ENCODE peak calls at places on chromosomes 12 and 14, in ten cellular contexts. T is sigmoid colon, M is A549, V is ovary, S is esophagus muscularis mucosa, A is upper lobe of left lung, N is tibial nerve, L is suprapubic skin, C is stomach, E is K562. J is an unnamed sample.

GRCh38 chr14:35878272-35879140 is 52.4 kb downstream of the BRMS1L start:
- DNase-seq in S (no peak), T (no peak), A (peak; percentile 36), N (peak; percentile 29), E (no peak), V (peak; percentile 31), L (no peak), M (peak; percentile 41), C (peak; percentile 34), J (peak; percentile 37)

GRCh38 chr12:107468182-107468581 is 217.4 kb upstream of the PWP1 start:
- DNase-seq in A (peak; percentile 26), C (no peak), S (no peak), L (no peak), N (no peak), E (no peak), M (no peak), V (no peak), T (no peak), J (no peak)

GRCh38 chr14:42665083-42665482 is 1058.4 kb downstream of the LRFN5 start:
- DNase-seq in S (no peak), E (no peak), N (no peak), V (no peak), M (no peak), A (no peak), C (no peak), L (no peak), T (no peak), J (no peak)

GRCh38 chr12:48053883-48054282 is 49.6 kb upstream of the COL2A1 start:
- DNase-seq in N (no peak), L (no peak), V (no peak), S (no peak), M (no peak), C (no peak), T (no peak), A (no peak), E (no peak), J (no peak)

GRCh38 chr12:27462851-27463250 is 16.3 kb downstream of the SMCO2 start:
- DNase-seq in A (no peak), N (no peak), E (no peak), T (peak; percentile 71), S (no peak), L (no peak), M (no peak), C (no peak), V (peak; percentile 41), J (no peak)

GRCh38 chr12:118981285-118982201 is at the start of gene SRRM4:
- DNase-seq in L (no peak), S (no peak), C (peak; percentile 28), V (no peak), M (no peak), A (no peak), T (no peak), E (peak; percentile 49), N (no peak), J (no peak)

GRCh38 chr14:61260939-61261776 is 20.0 kb downstream of the TMEM30B start:
- DNase-seq in C (no peak), L (no peak), M (no peak), V (no peak), N (no peak), A (no peak), E (no peak), S (no peak), T (no peak), J (no peak)

GRCh38 chr12:32891526-32891925 is 5.1 kb downstream of the PKP2 start:
- DNase-seq in A (no peak), N (no peak), E (no peak), C (no peak), M (no peak), S (no peak), L (no peak), T (no peak), V (no peak), J (no peak)

GRCh38 chr12:123971449-123971769 is 1.2 kb downstream of the CCDC92 start:
- DNase-seq in T (no peak), A (no peak), C (no peak), M (no peak), V (no peak), N (no peak), E (no peak), S (no peak), L (no peak), J (no peak)

GRCh38 chr12:123976227-123976826 is 3.3 kb downstream of the ZNF664 start:
- DNase-seq in N (no peak), L (no peak), T (no peak), E (no peak), M (no peak), V (no peak), A (no peak), C (no peak), S (no peak), J (no peak)

GRCh38 chr12:123973552-123974341 is 732 bp downstream of the ZNF664 start:
- DNase-seq in M (peak; percentile 40), S (peak; percentile 92), A (peak; percentile 48), V (peak; percentile 74), L (peak; percentile 82), E (no peak), C (peak; percentile 52), N (no peak), T (peak; percentile 71), J (peak; percentile 55)

GRCh38 chr12:123971770-123972447 is 722 bp downstream of the CCDC92 start:
- DNase-seq in S (peak; percentile 74), M (peak; percentile 52), C (peak; percentile 38), A (no peak), V (peak; percentile 34), N (peak; percentile 24), L (no peak), E (peak; percentile 27), T (peak; percentile 71), J (peak; percentile 49)

GRCh38 chr12:123972448-123973401 is at the start of the genes CCDC92 and ZNF664:
- DNase-seq in V (peak; percentile 96), L (peak; percentile 87), T (peak; percentile 95), N (peak; percentile 76), A (peak; percentile 94), M (peak; percentile 96), S (peak; percentile 95), E (peak; percentile 99), C (peak; percentile 95), J (peak; percentile 96)
- TF ChIP-seq POLR2A in V (peak; percentile 39), L (peak; percentile 71), T (no peak), N (peak; percentile 38), A (no peak), M (peak; percentile 90), S (no peak), E (no peak), C (peak; percentile 26), J (peak; percentile 59)

GRCh38 chr14:57487771-57488170 is 5.9 kb downstream of the CCDC198 start:
- DNase-seq in E (no peak), M (no peak), V (no peak), N (no peak), T (no peak), A (no peak), S (no peak), C (no peak), L (no peak), J (no peak)
- TF ChIP-seq EP300 in E (no peak), M (no peak), V (no peak), N (no peak), T (no peak), A (no peak), S (no peak), C (no peak), L (no peak), J (no peak)

GRCh38 chr14:20628063-20628854 is 13.2 kb downstream of the OR6S1 start:
- DNase-seq in A (no peak), V (no peak), M (no peak), T (no peak), C (no peak), E (no peak), L (no peak), N (no peak), S (no peak), J (no peak)

GRCh38 chr14:20630340-20631022 is 11.0 kb downstream of the OR6S1 start:
- DNase-seq in S (no peak), T (no peak), A (no peak), V (peak; percentile 42), N (no peak), M (peak; percentile 49), C (no peak), L (no peak), E (peak; percentile 21), J (peak; percentile 45)

GRCh38 chr14:20626274-20626673 is 15.2 kb downstream of the OR6S1 start:
- DNase-seq in T (no peak), E (no peak), S (no peak), L (no peak), M (no peak), N (no peak), A (no peak), V (no peak), C (no peak), J (no peak)

GRCh38 chr14:20624495-20625070 is 16.9 kb downstream of the OR6S1 start:
- DNase-seq in V (peak; percentile 46), C (peak; percentile 75), M (peak; percentile 75), L (peak; percentile 87), S (no peak), A (peak; percentile 89), N (peak; percentile 45), T (peak; percentile 81), E (peak; percentile 51), J (peak; percentile 82)

DNA sequence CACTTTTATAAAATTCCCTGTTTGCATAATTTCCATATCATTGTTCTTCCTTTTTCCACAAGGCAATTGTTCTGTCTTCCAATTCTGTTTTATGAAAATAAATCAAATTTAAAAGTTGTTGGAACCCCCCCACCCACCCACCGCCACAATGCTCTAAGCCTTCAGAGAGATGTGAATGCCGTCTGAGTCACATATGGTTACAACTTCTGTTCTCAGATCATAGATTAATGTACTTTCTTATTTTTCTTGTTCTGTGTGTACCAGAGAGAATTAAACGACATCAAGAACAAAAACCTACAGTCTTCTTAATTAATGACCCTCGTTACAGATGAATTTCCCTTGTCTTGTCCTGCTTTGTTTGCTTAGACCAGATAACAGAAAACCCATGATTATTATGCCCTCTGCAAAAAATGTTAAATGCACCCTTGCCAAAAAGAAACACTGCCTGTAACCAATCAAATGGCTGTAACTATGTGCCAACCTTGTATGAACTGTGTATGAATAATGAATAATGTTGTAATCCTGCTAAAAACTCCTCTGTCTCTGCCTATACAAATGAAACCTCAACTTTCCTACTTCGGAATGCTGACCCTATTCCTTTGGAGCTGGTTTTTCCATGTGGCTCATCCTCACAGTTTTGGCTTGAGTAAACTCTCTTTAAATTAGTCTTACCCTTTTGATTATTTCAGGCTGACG is 14.0 kb downstream of the OR6S1 start:
- DNase-seq in T (no peak), V (no peak), C (no peak), N (no peak), S (no peak), E (no peak), M (no peak), A (no peak), L (no peak), J (no peak)
- H3K4me3 ChIP-seq in T (no peak overlapping the region), V (no peak overlapping the region), C (no peak overlapping the region), N (no peak overlapping the region), S (no peak overlapping the region), E (no peak overlapping the region), M (no peak overlapping the region), A (no peak overlapping the region), L (no peak overlapping the region), J (no peak overlapping the region)

GRCh38 chr14:23319746-23320583 is 1.3 kb upstream of the PABPN1 start:
- DNase-seq in T (peak; percentile 74), S (no peak), C (no peak), N (no peak), M (no peak), V (peak; percentile 52), L (no peak), A (no peak), E (no peak), J (no peak)

GRCh38 chr14:23323838-23324454 is 2.7 kb downstream of the PABPN1 start:
- DNase-seq in N (no peak), A (no peak), L (no peak), S (no peak), E (no peak), T (no peak), V (no peak), M (no peak), C (no peak), J (no peak)

GRCh38 chr14:23320584-23321571 is at the start of gene PABPN1:
- DNase-seq in C (peak; percentile 100), N (peak; percentile 99), E (peak; percentile 97), S (peak; percentile 100), M (peak; percentile 98), A (peak; percentile 99), V (peak; percentile 99), T (peak; percentile 100), L (peak; percentile 99), J (peak; percentile 100)

GRCh38 chr14:23322568-23323517 is 1.6 kb downstream of the PABPN1 start:
- DNase-seq in V (no peak), M (no peak), S (no peak), N (no peak), E (no peak), T (no peak), L (no peak), A (no peak), C (no peak), J (no peak)

GRCh38 chr14:23321572-23322547 is 603 bp downstream of the PABPN1 start:
- DNase-seq in M (peak; percentile 41), L (no peak), N (peak; percentile 23), V (peak; percentile 70), A (peak; percentile 36), S (no peak), E (peak; percentile 69), T (peak; percentile 81), C (peak; percentile 52), J (peak; percentile 58)
- TF ChIP-seq POLR2A in M (peak; percentile 42), L (no peak), N (no peak), V (no peak), A (no peak), S (no peak), E (peak; percentile 73), T (no peak), C (no peak), J (peak; percentile 39)

J was measured in transverse colon.